ENCODE peak calls at places on chromosomes 12 and 14, in ten cellular contexts. Y is GM04504, V is amniotic stem cell, X is lower lobe of right lung, E is GM10248, T is right lobe of liver, S is GM20000, R is NCI-H2029, Z is right atrium auricular region, O is kidney tubule cell. L is an unnamed sample.

GRCh38 chr12:92288533-92288932 is 142.9 kb upstream of the BTG1 start:
- DNase-seq in Y (no peak), V (no peak), X (no peak), E (no peak), T (no peak), S (no peak), R (no peak), Z (peak; percentile 60), O (no peak), L (no peak)

GRCh38 chr14:72523397-72524157 is 370.3 kb downstream of the DPF3 start:
- DNase-seq in Y (no peak), V (no peak), X (no peak), E (no peak), T (no peak), S (no peak), R (no peak), Z (no peak), O (no peak), L (no peak)

GRCh38 chr12:93318720-93319522 is 58.8 kb upstream of the NUDT4 start:
- DNase-seq in Y (no peak), V (no peak), X (no peak), E (no peak), T (no peak), S (no peak), R (peak; percentile 35), Z (no peak), O (no peak), L (no peak)

GRCh38 chr12:90203556-90203955 is 494.9 kb upstream of the ATP2B1 start:
- DNase-seq in Y (no peak), V (no peak), X (no peak), E (no peak), T (no peak), S (no peak), R (no peak), Z (no peak), O (no peak), L (no peak)

GRCh38 chr12:93163260-93164036 is 214.3 kb upstream of the NUDT4 start:
- DNase-seq in Y (peak; percentile 79), V (peak; percentile 41), X (no peak), E (no peak), T (no peak), S (no peak), R (no peak), Z (no peak), O (peak; percentile 34), L (no peak)

GRCh38 chr12:28543021-28543890 is 353.0 kb downstream of the CCDC91 start:
- DNase-seq in Y (no peak), V (no peak), X (no peak), E (no peak), T (no peak), S (peak; percentile 8), R (no peak), Z (no peak), O (no peak), L (no peak)

GRCh38 chr12:68349083-68349700 is 17.0 kb upstream of the MDM1 start:
- DNase-seq in Y (no peak), V (no peak), X (no peak), E (no peak), T (no peak), S (no peak), R (no peak), Z (no peak), O (peak; percentile 30), L (no peak)

GRCh38 chr12:123058980-123059379 is 78.5 kb downstream of the ARL6IP4 start:
- DNase-seq in Y (peak; percentile 37), V (no peak), X (no peak), E (no peak), T (no peak), S (no peak), R (no peak), Z (no peak), O (no peak), L (no peak)

L was measured in activated T-helper 1 cell treated with anti-CD3 and anti-CD28 coated beads, Interleukin-2, amount 50 U/mL, for 16 hours.